ENCODE peak calls at places on chromosomes 11 and 22, in eight cellular contexts. P is Peyer's patch; X is fibroblast of lung; D is IMR-90; A is CD8-positive, alpha-beta T cell; R is body of pancreas; F is HAP-1; B is cardiac muscle cell. V is an unnamed sample.

GRCh38 chr22:27331526-27332281 is 469.9 kb downstream of the MN1 start:
- DNase-seq in P (no peak), D (peak; percentile 27), A (no peak), F (peak; percentile 51), B (peak; percentile 86), R (peak; percentile 80), X (peak; percentile 47), V (peak; percentile 66)

GRCh38 chr11:35617687-35618496 is at the start of gene FJX1:
- DNase-seq in A (no peak), B (peak; percentile 92), P (no peak), D (peak; percentile 95), X (peak; percentile 92), F (peak; percentile 82), R (peak; percentile 51), V (peak; percentile 55)

GRCh38 chr11:74142624-74143023 is 28.2 kb downstream of the C2CD3 start:
- DNase-seq in B (no peak), R (no peak), A (no peak), D (peak; percentile 70), X (no peak), P (no peak), F (no peak), V (no peak)

GRCh38 chr11:119432484-119433368 is 9.8 kb upstream of the THY1 start:
- DNase-seq in R (peak; percentile 41), P (no peak), B (peak; percentile 84), X (peak; percentile 91), A (no peak), F (no peak), D (peak; percentile 77), V (no peak)

GRCh38 chr22:18970948-18971315 is 34.8 kb upstream of the PRODH start:
- DNase-seq in B (no peak), F (peak; percentile 51), D (no peak), A (no peak), R (no peak), P (no peak), X (no peak), V (no peak)

GRCh38 chr22:26766510-26767350 is 109.3 kb downstream of the MIAT start:
- DNase-seq in X (no peak), R (no peak), B (no peak), F (no peak), D (no peak), A (no peak), P (no peak), V (no peak)

GRCh38 chr22:46007003-46007847 is 30.3 kb upstream of the WNT7B start:
- DNase-seq in A (no peak), F (no peak), B (peak; percentile 82), D (peak; percentile 72), P (no peak), X (peak; percentile 64), R (peak; percentile 75), V (peak; percentile 67)

GRCh38 chr11:45846174-45846675 is 1.1 kb upstream of the CRY2 start:
- DNase-seq in X (no peak), F (no peak), A (no peak), D (no peak), R (no peak), B (no peak), P (no peak), V (no peak)

GRCh38 chr11:65915101-65915820 is 3.6 kb downstream of the C11orf68 start:
- DNase-seq in F (no peak), B (no peak), A (no peak), D (no peak), P (no peak), R (no peak), X (peak; percentile 17), V (no peak)

GRCh38 chr11:6298605-6299004 is 21.7 kb downstream of the CAVIN3 start:
- DNase-seq in F (peak; percentile 34), P (no peak), R (peak; percentile 80), X (peak; percentile 25), D (no peak), B (peak; percentile 45), A (no peak), V (peak; percentile 68)

GRCh38 chr11:62958547-62959071 is 26.2 kb downstream of the SLC22A6 start:
- DNase-seq in R (peak; percentile 7), B (peak; percentile 61), D (peak; percentile 21), F (no peak), X (peak; percentile 43), A (no peak), P (no peak), V (no peak)

GRCh38 chr11:19216021-19216420 is 14.2 kb upstream of the CSRP3 start:
- DNase-seq in A (no peak), D (no peak), X (no peak), F (no peak), R (no peak), P (no peak), B (no peak), V (no peak)

DNA sequence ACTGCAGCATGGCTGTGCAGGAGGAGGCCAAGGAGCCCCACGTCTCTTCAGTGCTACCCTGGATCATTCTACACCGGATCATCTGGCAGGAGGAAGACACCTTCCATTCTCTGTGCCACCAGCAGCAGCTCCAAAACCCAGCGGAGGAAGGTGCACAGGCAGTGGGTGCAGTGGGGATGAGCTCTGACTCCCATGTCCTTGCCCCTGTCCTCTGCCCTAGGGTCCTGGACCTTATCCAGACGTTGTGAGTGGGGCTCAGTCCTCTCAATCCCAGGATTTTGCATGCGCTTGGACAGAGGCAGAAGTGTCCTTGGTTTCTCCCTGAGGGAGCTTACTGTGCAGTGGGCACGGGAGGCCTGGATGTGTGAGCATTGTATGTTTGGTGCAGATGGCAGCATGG is 61.3 kb downstream of the CABIN1 start:
- DNase-seq in B (no peak), P (no peak), X (no peak), D (no peak), A (no peak), R (no peak), F (no peak), V (no peak)
- H3K36me3 ChIP-seq in B (peaks cover 37% of the 10 kb centered on the region), P (peaks cover 64% of the 10 kb centered on the region), X (peaks cover 12% of the 10 kb centered on the region), D (peaks cover 44% of the 10 kb centered on the region), A (peaks cover 47% of the 10 kb centered on the region), R (peaks cover 22% of the 10 kb centered on the region), F (peaks cover 33% of the 10 kb centered on the region), V (no peaks in the 10 kb centered on the region)

DNA sequence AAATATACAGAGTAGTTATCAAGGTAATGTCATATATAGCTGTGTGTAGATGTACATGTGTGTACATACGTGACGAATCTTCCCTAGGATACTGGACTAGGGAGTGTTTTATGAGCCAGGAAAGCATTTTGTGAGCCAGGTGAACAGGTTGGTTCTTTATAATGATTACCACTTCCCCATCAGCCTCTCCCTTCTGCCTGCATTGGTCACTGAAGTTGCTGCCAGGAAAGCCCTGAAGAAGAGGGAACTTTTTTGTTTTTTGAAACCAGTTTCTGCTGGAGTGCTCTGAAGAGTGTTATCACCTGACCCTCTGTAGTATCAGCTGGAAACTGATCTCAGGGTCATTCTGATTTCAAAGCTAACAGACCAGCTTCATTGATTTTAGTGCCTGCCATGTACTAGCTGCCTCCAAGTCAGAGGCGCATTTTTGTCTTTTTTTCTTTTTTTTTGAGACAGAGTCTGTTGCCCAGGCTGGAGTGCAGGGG is 14.2 kb upstream of the ST14 start:
- DNase-seq in B (no peak), A (no peak), R (peak; percentile 64), F (no peak), D (no peak), X (no peak), P (no peak), V (no peak)
- H3K4me3 ChIP-seq in B (no peak overlapping the region), A (no peak overlapping the region), R (no peak overlapping the region), F (no peak overlapping the region), D (no peak overlapping the region), X (no peak overlapping the region), P (no peak overlapping the region), V (no peak overlapping the region)

DNA sequence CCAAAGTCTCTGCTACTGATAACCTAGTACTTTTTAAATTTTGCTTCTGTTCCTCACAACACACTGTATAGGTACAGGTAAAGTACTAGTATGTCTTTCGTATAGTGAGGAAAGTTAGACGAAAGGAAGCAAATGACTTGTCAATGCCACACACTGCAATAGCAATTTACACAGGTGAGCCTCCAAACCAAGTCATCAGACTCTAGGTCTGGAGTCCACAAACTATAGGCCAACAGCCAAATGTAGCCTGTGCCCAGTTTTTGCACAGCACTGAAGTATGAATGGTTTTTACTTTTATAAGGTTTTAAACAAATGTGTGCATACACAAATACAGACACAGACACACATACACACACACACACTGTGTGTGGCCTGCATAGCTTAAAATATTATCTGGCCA is 28.1 kb downstream of the ALG8 start:
- DNase-seq in B (no peak), F (no peak), D (no peak), P (no peak), A (no peak), R (no peak), X (no peak), V (no peak)
- H3K36me3 ChIP-seq in B (peaks cover 24% of the 10 kb centered on the region), F (peaks cover 19% of the 10 kb centered on the region), D (peaks cover 8% of the 10 kb centered on the region), P (peaks cover 22% of the 10 kb centered on the region), A (peaks cover 23% of the 10 kb centered on the region), R (peaks cover 3% of the 10 kb centered on the region), X (peaks cover 6% of the 10 kb centered on the region), V (peaks cover 7% of the 10 kb centered on the region)

GRCh38 chr11:34359548-34359891 is 1.7 kb upstream of the ABTB2 start:
- DNase-seq in D (no peak), R (no peak), P (no peak), X (no peak), A (no peak), F (no peak), B (no peak), V (no peak)
- H3K4me3 ChIP-seq in D (no peak overlapping the region), R (no peak overlapping the region), P (no peak overlapping the region), X (peak overlapping the region; percentile 67), A (peak overlapping the region; percentile 86), F (peak overlapping the region; percentile 36), B (peak overlapping the region; percentile 44), V (peak overlapping the region; percentile 51)

DNA sequence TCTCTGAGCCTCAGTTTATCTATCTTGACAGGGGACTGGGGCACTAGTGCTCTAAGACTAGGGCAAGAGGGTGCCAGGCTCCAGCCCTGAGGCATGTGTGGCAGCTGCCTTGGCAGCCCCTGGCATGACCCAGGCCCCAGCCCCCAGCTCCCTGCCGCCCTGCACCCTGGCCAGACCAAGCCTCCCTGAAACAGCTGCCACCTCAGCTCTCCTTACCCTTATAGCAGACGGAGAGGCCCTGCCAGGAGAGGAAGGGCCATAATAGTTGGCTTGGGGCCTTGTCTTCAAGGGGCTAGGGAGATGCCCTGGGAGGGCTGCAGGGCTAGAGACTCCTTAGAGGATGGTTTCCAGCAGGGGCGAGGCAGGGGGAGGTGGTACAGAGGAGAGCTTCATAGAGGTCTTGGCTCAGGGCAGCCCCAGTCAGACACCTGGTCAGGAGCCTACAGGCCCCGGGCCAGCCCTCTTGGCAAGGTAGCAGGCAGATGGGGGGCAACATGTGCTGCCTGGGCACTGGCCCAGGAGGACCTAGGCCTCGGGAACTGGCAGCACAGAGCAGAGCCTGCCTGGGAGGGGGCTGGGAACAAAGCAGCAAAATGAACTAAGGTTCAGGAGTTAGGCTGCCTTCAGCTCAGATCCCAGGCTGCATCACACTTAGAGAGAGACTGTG is 13.0 kb downstream of the SMTN start:
- DNase-seq in X (no peak), P (no peak), R (peak; percentile 38), D (no peak), B (no peak), A (no peak), F (no peak), V (no peak)
- H3K36me3 ChIP-seq in X (peaks cover 81% of the 10 kb centered on the region), P (peaks cover 87% of the 10 kb centered on the region), R (peaks cover 25% of the 10 kb centered on the region), D (peaks cover 84% of the 10 kb centered on the region), B (no peaks in the 10 kb centered on the region), A (no peaks in the 10 kb centered on the region), F (no peaks in the 10 kb centered on the region), V (no peaks in the 10 kb centered on the region)